ENCODE peak calls at places on chromosomes 1 and 21, in eight cellular contexts. S is H7, T is lower lobe of right lung, J is tibial nerve, U is uterus, I is cardiac muscle cell, Y is GM23248, C is IMR-90. W is an unnamed sample.

GRCh38 chr1:25902462-25902861 is 3.8 kb downstream of the STMN1 start:
- DNase-seq in S (no peak), T (no peak), J (no peak), U (no peak), I (no peak), Y (no peak), C (no peak), W (no peak)

GRCh38 chr1:96509351-96509750 is 212.2 kb upstream of the PTBP2 start:
- DNase-seq in S (no peak), T (no peak), J (no peak), U (no peak), I (no peak), Y (no peak), C (no peak), W (no peak)

GRCh38 chr1:154837679-154838171 is 32.4 kb downstream of the KCNN3 start:
- DNase-seq in S (no peak), T (peak), J (no peak), U (peak), I (no peak), Y (no peak), C (no peak), W (no peak)

GRCh38 chr1:110057963-110058518 is 12.4 kb downstream of the ALX3 start:
- DNase-seq in S (no peak), T (peak), J (no peak), U (no peak), I (no peak), Y (peak), C (no peak), W (no peak)

GRCh38 chr1:39129514-39129913 is 75.0 kb upstream of the MACF1 start:
- DNase-seq in S (no peak), T (no peak), J (no peak), U (no peak), I (no peak), Y (peak), C (peak), W (no peak)

GRCh38 chr1:64100791-64101190 is 102.6 kb upstream of the UBE2U start:
- DNase-seq in S (no peak), T (no peak), J (no peak), U (no peak), I (no peak), Y (no peak), C (peak), W (no peak)

GRCh38 chr1:30537279-30537678 is 186.1 kb downstream of the MATN1 start:
- DNase-seq in S (no peak), T (no peak), J (no peak), U (no peak), I (no peak), Y (no peak), C (no peak), W (no peak)

GRCh38 chr1:74522143-74522542 is 9.7 kb upstream of the LRRC53 start:
- DNase-seq in S (peak), T (no peak), J (no peak), U (no peak), I (peak), Y (no peak), C (no peak), W (no peak)

GRCh38 chr1:53956308-53957168 is 10.4 kb downstream of the LRRC42 start:
- DNase-seq in S (no peak), T (no peak), J (no peak), U (no peak), I (no peak), Y (peak), C (no peak), W (no peak)

GRCh38 chr1:175445661-175446060 is 253.1 kb upstream of the KIAA0040 start:
- DNase-seq in S (no peak), T (no peak), J (no peak), U (no peak), I (no peak), Y (no peak), C (no peak), W (no peak)

GRCh38 chr1:18830596-18830995 is 28.9 kb downstream of the TAS1R2 start:
- DNase-seq in S (no peak), T (no peak), J (no peak), U (no peak), I (no peak), Y (no peak), C (no peak), W (no peak)

GRCh38 chr1:89719502-89720306 is 86.8 kb downstream of the LRRC8C start:
- DNase-seq in S (no peak), T (no peak), J (no peak), U (no peak), I (no peak), Y (peak), C (peak), W (no peak)

GRCh38 chr1:37728416-37728815 is 36.1 kb downstream of the CDCA8 start:
- DNase-seq in S (no peak), T (no peak), J (no peak), U (no peak), I (no peak), Y (no peak), C (no peak), W (no peak)

GRCh38 chr1:15370781-15371467 is 38.8 kb upstream of the EFHD2 start:
- DNase-seq in S (no peak), T (no peak), J (no peak), U (peak), I (no peak), Y (no peak), C (peak), W (no peak)

GRCh38 chr1:43688594-43689000 is 18.7 kb upstream of the ST3GAL3 start:
- DNase-seq in S (no peak), T (no peak), J (no peak), U (no peak), I (no peak), Y (peak), C (peak), W (peak)

GRCh38 chr1:97489834-97490233 is 431.0 kb downstream of the DPYD start:
- DNase-seq in S (no peak), T (no peak), J (no peak), U (no peak), I (no peak), Y (peak), C (peak), W (no peak)

GRCh38 chr1:89598450-89599331 is 34.2 kb upstream of the LRRC8C start:
- DNase-seq in S (peak), T (no peak), J (no peak), U (no peak), I (peak), Y (peak), C (peak), W (no peak)

GRCh38 chr1:77671836-77672235 is 10.6 kb downstream of the ZZZ3 start:
- DNase-seq in S (no peak), T (no peak), J (no peak), U (no peak), I (no peak), Y (peak), C (peak), W (no peak)

GRCh38 chr1:3251099-3251809 is 182.3 kb downstream of the PRDM16 start:
- DNase-seq in S (no peak), T (no peak), J (no peak), U (no peak), I (no peak), Y (no peak), C (no peak), W (no peak)

GRCh38 chr1:10252508-10252907 is 42.1 kb downstream of the KIF1B start:
- DNase-seq in S (no peak), T (no peak), J (no peak), U (no peak), I (no peak), Y (peak), C (peak), W (no peak)

GRCh38 chr1:182357177-182357576 is 34.4 kb downstream of the GLUL start:
- DNase-seq in S (no peak), T (no peak), J (no peak), U (no peak), I (no peak), Y (no peak), C (no peak), W (no peak)

GRCh38 chr1:210653771-210654170 is 325.1 kb downstream of the HHAT start:
- DNase-seq in S (no peak), T (no peak), J (no peak), U (no peak), I (no peak), Y (no peak), C (peak), W (no peak)

GRCh38 chr1:117036018-117036421 is 24.1 kb upstream of the TTF2 start:
- DNase-seq in S (peak), T (no peak), J (no peak), U (no peak), I (no peak), Y (no peak), C (no peak), W (no peak)

GRCh38 chr1:207950750-207951149 is 39.8 kb upstream of the CD34 start:
- DNase-seq in S (no peak), T (no peak), J (no peak), U (no peak), I (no peak), Y (no peak), C (no peak), W (no peak)

GRCh38 chr21:41634211-41634694 is 126.3 kb upstream of the TMPRSS2 start:
- DNase-seq in S (peak), T (peak), J (no peak), U (no peak), I (no peak), Y (no peak), C (no peak), W (no peak)

GRCh38 chr1:24793762-24794161 is 48.5 kb downstream of the CLIC4 start:
- DNase-seq in S (no peak), T (no peak), J (no peak), U (no peak), I (no peak), Y (peak), C (peak), W (peak)

GRCh38 chr1:173206816-173207595 is at the start of gene TNFSF4:
- DNase-seq in S (no peak), T (no peak), J (no peak), U (peak), I (no peak), Y (peak), C (peak), W (no peak)

GRCh38 chr1:3858231-3858981 is 1.1 kb downstream of the DFFB start:
- DNase-seq in S (peak), T (peak), J (no peak), U (peak), I (peak), Y (peak), C (peak), W (peak)

GRCh38 chr1:14976260-14976659 is 177.3 kb upstream of the TMEM51 start:
- DNase-seq in S (no peak), T (no peak), J (no peak), U (no peak), I (no peak), Y (no peak), C (no peak), W (no peak)

GRCh38 chr1:221251580-221251979 is 372.3 kb downstream of the HLX start:
- DNase-seq in S (no peak), T (no peak), J (no peak), U (no peak), I (no peak), Y (no peak), C (no peak), W (no peak)

GRCh38 chr1:15322648-15323350 is 75.8 kb downstream of the FHAD1 start:
- DNase-seq in S (no peak), T (no peak), J (no peak), U (no peak), I (no peak), Y (no peak), C (no peak), W (no peak)

GRCh38 chr1:77545970-77546369 is 136.5 kb downstream of the ZZZ3 start:
- DNase-seq in S (no peak), T (no peak), J (no peak), U (no peak), I (no peak), Y (peak), C (peak), W (no peak)

GRCh38 chr1:31199924-31200323 is 39.8 kb downstream of the NKAIN1 start:
- DNase-seq in S (no peak), T (no peak), J (no peak), U (no peak), I (no peak), Y (no peak), C (no peak), W (no peak)

GRCh38 chr1:170665625-170666024 is 1.7 kb downstream of the PRRX1 start:
- DNase-seq in S (peak), T (no peak), J (no peak), U (peak), I (no peak), Y (peak), C (no peak), W (no peak)

GRCh38 chr1:27233677-27234053 is 767 bp upstream of the WDTC1 start:
- DNase-seq in S (no peak), T (no peak), J (peak), U (no peak), I (no peak), Y (no peak), C (no peak), W (peak)

GRCh38 chr1:86436041-86436440 is 12.1 kb downstream of the CLCA2 start:
- DNase-seq in S (no peak), T (no peak), J (no peak), U (no peak), I (no peak), Y (no peak), C (no peak), W (no peak)

GRCh38 chr1:9809122-9809521 is 14.6 kb downstream of the CLSTN1 start:
- DNase-seq in S (no peak), T (no peak), J (no peak), U (no peak), I (no peak), Y (no peak), C (no peak), W (no peak)

GRCh38 chr1:235648954-235649721 is 446 bp downstream of the GNG4 start:
- DNase-seq in S (peak), T (peak), J (peak), U (peak), I (peak), Y (peak), C (peak), W (peak)

GRCh38 chr1:98388431-98388830 is 273.1 kb upstream of the SNX7 start:
- DNase-seq in S (no peak), T (no peak), J (peak), U (no peak), I (no peak), Y (peak), C (peak), W (no peak)

GRCh38 chr1:111221276-111221632 is 6.3 kb upstream of the CHI3L2 start:
- DNase-seq in S (no peak), T (no peak), J (no peak), U (no peak), I (no peak), Y (no peak), C (no peak), W (no peak)
- H3K4me3 ChIP-seq in S (no peak), T (no peak), J (no peak), U (no peak), I (no peak), Y (no peak), C (no peak), W (no peak)

DNA sequence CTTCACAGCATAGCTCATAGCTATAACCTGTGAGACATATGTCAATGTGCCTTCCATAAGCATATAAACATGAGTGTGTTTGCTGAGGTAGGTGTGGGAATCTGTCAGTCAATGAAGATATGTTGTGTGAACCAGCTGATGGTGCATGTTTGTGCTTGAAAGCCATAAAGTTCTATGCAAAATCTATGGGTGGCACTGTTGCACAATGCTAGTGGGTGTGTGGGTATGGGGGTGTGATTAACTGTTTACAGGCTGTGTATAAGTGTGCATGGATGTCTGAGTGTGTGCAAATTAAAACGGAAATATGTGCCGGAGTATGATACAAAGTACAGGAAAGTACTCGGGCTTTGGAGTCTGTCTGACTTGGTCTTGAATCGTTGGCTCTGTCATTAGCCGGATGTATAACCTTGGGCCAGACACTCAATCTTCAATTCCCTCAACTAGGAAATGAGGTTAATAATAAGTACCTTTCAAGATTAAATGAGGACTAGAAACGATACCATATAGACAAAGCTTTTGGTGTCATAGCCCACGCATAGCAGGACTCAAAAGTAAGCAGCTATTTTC is 926 bp upstream of the ATP2B4 start:
- DNase-seq in S (no peak), T (no peak), J (peak), U (no peak), I (no peak), Y (peak), C (no peak), W (no peak)
- H3K4me3 ChIP-seq in S (no peak), T (no peak), J (no peak), U (peak), I (no peak), Y (peak), C (no peak), W (peak)

GRCh38 chr1:84410328-84411107 is 12.2 kb downstream of the DNASE2B start:
- DNase-seq in S (no peak), T (no peak), J (no peak), U (no peak), I (no peak), Y (no peak), C (no peak), W (peak)

GRCh38 chr1:84415386-84415785 is 17.1 kb downstream of the DNASE2B start:
- DNase-seq in S (no peak), T (no peak), J (no peak), U (no peak), I (no peak), Y (peak), C (peak), W (no peak)

GRCh38 chr1:84409888-84410287 is 11.6 kb downstream of the DNASE2B start:
- DNase-seq in S (no peak), T (no peak), J (no peak), U (no peak), I (no peak), Y (no peak), C (no peak), W (no peak)

GRCh38 chr1:84407524-84408318 is 9.4 kb downstream of the DNASE2B start:
- DNase-seq in S (no peak), T (no peak), J (peak), U (no peak), I (no peak), Y (no peak), C (no peak), W (no peak)

DNA sequence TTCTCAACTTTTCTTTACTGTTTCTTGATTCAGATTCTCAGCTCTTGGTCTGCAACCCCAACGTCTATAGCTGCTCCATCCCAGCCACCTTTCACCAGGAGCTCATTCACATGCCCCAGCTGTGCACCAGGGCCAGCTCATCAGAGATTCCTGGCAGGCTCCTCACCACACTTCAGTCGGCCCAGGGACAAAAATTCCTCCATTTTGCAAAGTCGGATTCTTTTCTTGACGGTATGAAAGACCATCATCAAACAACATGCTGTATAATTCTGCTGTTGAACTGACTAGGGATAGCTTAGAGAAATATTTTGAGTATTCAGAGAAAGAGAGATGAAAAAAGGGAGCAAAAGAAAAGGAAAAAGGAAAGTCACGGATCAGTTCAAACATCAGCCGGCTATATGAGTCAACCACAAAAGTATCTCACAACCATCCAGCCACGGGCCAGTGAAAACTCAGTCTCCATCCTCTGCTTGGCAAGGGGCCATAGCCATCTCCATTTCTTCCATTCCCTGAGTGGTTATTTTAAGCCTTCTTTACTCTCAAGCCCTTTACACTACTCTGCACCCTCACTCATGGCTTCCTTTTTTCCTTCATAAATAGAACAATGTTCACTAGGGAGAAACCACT is 14.1 kb downstream of the DNASE2B start:
- DNase-seq in S (no peak), T (no peak), J (no peak), U (no peak), I (no peak), Y (peak), C (peak), W (peak)
- H3K4me3 ChIP-seq in S (no peak), T (no peak), J (no peak), U (no peak), I (no peak), Y (no peak), C (peak), W (peak)

GRCh38 chr1:247360991-247361721 is 29.5 kb upstream of the ZNF496 start:
- DNase-seq in S (no peak), T (peak), J (peak), U (peak), I (peak), Y (peak), C (peak), W (peak)

GRCh38 chr1:247360116-247360898 is 28.6 kb upstream of the ZNF496 start:
- DNase-seq in S (no peak), T (peak), J (peak), U (no peak), I (no peak), Y (peak), C (no peak), W (no peak)

GRCh38 chr1:247358920-247359319 is 27.3 kb upstream of the ZNF496 start:
- DNase-seq in S (no peak), T (no peak), J (no peak), U (no peak), I (no peak), Y (peak), C (peak), W (no peak)

GRCh38 chr1:247357062-247357780 is 25.6 kb upstream of the ZNF496 start:
- DNase-seq in S (no peak), T (no peak), J (no peak), U (no peak), I (no peak), Y (peak), C (peak), W (peak)

DNA sequence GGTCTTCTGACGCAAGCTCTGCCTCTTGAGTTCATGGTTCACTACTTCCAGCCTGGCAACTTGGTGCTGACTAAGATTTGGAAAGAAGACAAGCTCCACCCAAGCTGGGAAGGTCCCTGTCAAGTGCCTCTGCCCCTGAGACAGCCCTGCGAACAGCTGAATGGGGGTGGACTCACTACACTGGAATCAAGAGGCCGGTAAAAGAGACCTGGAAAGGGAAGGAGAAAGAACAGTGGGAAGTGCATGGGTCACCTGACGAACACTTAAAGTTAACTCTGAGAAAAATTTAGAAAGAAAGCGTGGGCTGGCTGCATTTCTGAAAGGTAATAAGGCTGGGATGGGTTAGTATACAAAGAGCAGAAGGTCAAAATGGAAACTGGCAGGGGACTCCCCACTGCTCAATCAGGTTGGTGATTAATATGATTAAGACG is 26.1 kb upstream of the ZNF496 start:
- DNase-seq in S (no peak), T (no peak), J (peak), U (peak), I (no peak), Y (peak), C (peak), W (peak)
- H3K4me3 ChIP-seq in S (no peak), T (no peak), J (no peak), U (no peak), I (no peak), Y (no peak), C (no peak), W (no peak)

W was measured in osteoblast.